ENCODE peak calls at places on chromosomes 11 and 22, in four cellular contexts. T is A549, J is sigmoid colon, Z is uterus. H is an unnamed sample.

GRCh38 chr11:14480716-14481115 is 18.9 kb downstream of the COPB1 start:
- DNase-seq in Z (no peak), T (peak; percentile 4), J (no peak), H (no peak)

GRCh38 chr22:19603767-19604166 is 79.6 kb upstream of the CLDN5 start:
- DNase-seq in T (no peak), Z (no peak), J (no peak), H (no peak)

GRCh38 chr11:111302298-111302697 is 4.0 kb downstream of the POU2AF3 start:
- DNase-seq in J (no peak), T (no peak), Z (no peak), H (no peak)

GRCh38 chr11:72232260-72233055 is 7.9 kb downstream of the INPPL1 start:
- DNase-seq in J (peak; percentile 58), T (no peak), Z (no peak), H (no peak)

GRCh38 chr11:100719362-100719761 is 32.3 kb downstream of the ARHGAP42 start:
- DNase-seq in Z (no peak), T (peak; percentile 49), J (no peak), H (no peak)

GRCh38 chr11:110833033-110833484 is 120.8 kb upstream of the ARHGAP20 start:
- DNase-seq in T (no peak), Z (no peak), J (no peak), H (no peak)

GRCh38 chr11:122696662-122697061 is 41.1 kb downstream of the UBASH3B start:
- DNase-seq in Z (no peak), J (no peak), T (no peak), H (no peak)

GRCh38 chr11:2531277-2531986 is 86.6 kb downstream of the KCNQ1 start:
- DNase-seq in J (peak; percentile 82), T (peak; percentile 53), Z (peak; percentile 71), H (peak; percentile 80)

GRCh38 chr11:25252854-25253253 is 756.0 kb downstream of the LUZP2 start:
- DNase-seq in Z (no peak), J (no peak), T (no peak), H (no peak)

GRCh38 chr11:83037877-83038276 is 33.8 kb downstream of the RAB30 start:
- DNase-seq in J (no peak), Z (no peak), T (no peak), H (no peak)

GRCh38 chr11:2930705-2931415 is 1.6 kb upstream of the PHLDA2 start:
- DNase-seq in Z (no peak), T (peak; percentile 90), J (peak; percentile 71), H (peak; percentile 71)

GRCh38 chr11:126495281-126495680 is 139.8 kb downstream of the ST3GAL4 start:
- DNase-seq in J (peak; percentile 40), Z (no peak), T (no peak), H (no peak)

GRCh38 chr11:2390871-2391662 is 9.5 kb upstream of the TSSC4 start:
- DNase-seq in T (peak; percentile 44), Z (peak; percentile 93), J (peak; percentile 95), H (peak; percentile 99)

GRCh38 chr11:117818036-117818858 is 6.3 kb downstream of the FXYD2 start:
- DNase-seq in T (peak; percentile 25), J (no peak), Z (no peak), H (no peak)

GRCh38 chr22:37501610-37502341 is 15.6 kb upstream of the MFNG start:
- DNase-seq in T (peak; percentile 95), J (no peak), Z (peak; percentile 65), H (no peak)

GRCh38 chr22:42343551-42344081 is 73.2 kb upstream of the TCF20 start:
- DNase-seq in T (no peak), Z (no peak), J (no peak), H (peak; percentile 45)

GRCh38 chr11:69171476-69171875 is 15.7 kb downstream of the SMIM38 start:
- DNase-seq in T (no peak), Z (no peak), J (no peak), H (no peak)

GRCh38 chr11:57639321-57640067 is 10.2 kb downstream of the YPEL4 start:
- DNase-seq in J (no peak), T (peak; percentile 27), Z (no peak), H (no peak)

GRCh38 chr11:100887659-100888058 is 200.6 kb downstream of the ARHGAP42 start:
- DNase-seq in Z (no peak), J (no peak), T (no peak), H (no peak)

GRCh38 chr22:35155403-35156025 is 89.6 kb downstream of the ISX start:
- DNase-seq in T (no peak), J (no peak), Z (no peak), H (no peak)

GRCh38 chr11:19844806-19845205 is 132.2 kb downstream of the NAV2 start:
- DNase-seq in Z (no peak), T (no peak), J (no peak), H (no peak)

GRCh38 chr22:33105501-33105911 is 47.3 kb upstream of the SYN3 start:
- DNase-seq in J (no peak), Z (no peak), T (no peak), H (no peak)

GRCh38 chr22:23557467-23557866 is 22.6 kb downstream of the IGLL1 start:
- DNase-seq in Z (no peak), J (no peak), T (no peak), H (no peak)

GRCh38 chr22:19404676-19405075 is 26.9 kb downstream of the HIRA start:
- DNase-seq in T (no peak), Z (no peak), J (no peak), H (no peak)

GRCh38 chr11:128940603-128941002 is 2.1 kb downstream of the TP53AIP1 start:
- DNase-seq in Z (no peak), T (no peak), J (no peak), H (no peak)

GRCh38 chr22:46596819-46597218 is 23.4 kb upstream of the GRAMD4 start:
- DNase-seq in J (no peak), Z (no peak), T (no peak), H (no peak)

GRCh38 chr11:62678770-62679696 is at the start of gene UBXN1:
- DNase-seq in J (peak; percentile 96), Z (peak; percentile 93), T (peak; percentile 87), H (peak; percentile 80)

GRCh38 chr11:128351168-128351567 is 236.2 kb downstream of the ETS1 start:
- DNase-seq in T (no peak), Z (no peak), J (no peak), H (no peak)

GRCh38 chr11:83259559-83259958 is 26.6 kb downstream of the CCDC90B start:
- DNase-seq in Z (no peak), J (no peak), T (no peak), H (no peak)

GRCh38 chr11:60372767-60373166 is 5.6 kb upstream of the MS4A7 start:
- DNase-seq in Z (no peak), J (no peak), T (no peak), H (no peak)

GRCh38 chr11:11988099-11988651 is 20.3 kb downstream of the DKK3 start:
- DNase-seq in J (peak; percentile 53), Z (no peak), T (peak; percentile 47), H (no peak)

GRCh38 chr11:67317365-67318238 is 14.3 kb downstream of the SSH3 start:
- DNase-seq in Z (peak; percentile 96), T (peak; percentile 94), J (peak; percentile 97), H (peak; percentile 96)
- TF ChIP-seq POLR2A in Z (peak; percentile 51), T (peak; percentile 88), J (no peak), H (peak; percentile 82)

GRCh38 chr22:49977578-49977977 is 17.0 kb downstream of the PIM3 start:
- DNase-seq in Z (no peak), T (no peak), J (no peak), H (no peak)

GRCh38 chr22:49973018-49973965 is 12.7 kb downstream of the PIM3 start:
- DNase-seq in T (peak; percentile 33), Z (no peak), J (no peak), H (no peak)

GRCh38 chr22:49975543-49976389 is 15.2 kb downstream of the PIM3 start:
- DNase-seq in T (peak; percentile 41), Z (peak; percentile 16), J (peak; percentile 69), H (no peak)

GRCh38 chr22:49979587-49980264 is 19.2 kb downstream of the PIM3 start:
- DNase-seq in T (peak; percentile 58), Z (no peak), J (no peak), H (no peak)

GRCh38 chr22:49976439-49977175 is 16.0 kb downstream of the PIM3 start:
- DNase-seq in J (no peak), T (peak; percentile 28), Z (no peak), H (no peak)
- TF ChIP-seq POLR2A in J (no peak), T (no peak), Z (no peak), H (no peak)

GRCh38 chr11:44993971-44994705 is 43.5 kb upstream of the TP53I11 start:
- DNase-seq in T (no peak), J (no peak), Z (no peak), H (no peak)
- TF ChIP-seq POLR2A in T (no peak), J (no peak), Z (no peak), H (no peak)

GRCh38 chr22:36454916-36455570 is 26.4 kb downstream of the TXN2 start:
- DNase-seq in J (peak; percentile 97), Z (peak; percentile 94), T (peak; percentile 94), H (no peak)
- TF ChIP-seq POLR2A in J (peak; percentile 68), Z (peak; percentile 94), T (peak; percentile 38), H (no peak)

H was measured in H54.